ENCODE peak calls at places on chromosomes 6 and 20, in eight cellular contexts. P is HFFc6; O is Panc1; R is heart left ventricle; I is IMR-90; Z is CD8-positive, alpha-beta T cell; F is left lung; D is neural crest cell. V is an unnamed sample.

GRCh38 chr6:170186006-170186908 is 104.6 kb downstream of the DLL1 start:
- DNase-seq in P (no peak), O (no peak), R (no peak), I (no peak), Z (no peak), F (no peak), D (no peak), V (no peak)

GRCh38 chr6:46175976-46176375 is 5.2 kb upstream of the ENPP5 start:
- DNase-seq in P (no peak), O (no peak), R (no peak), I (no peak), Z (no peak), F (no peak), D (no peak), V (peak)

GRCh38 chr6:32825966-32826365 is 9.2 kb upstream of the HLA-DOB start:
- DNase-seq in P (peak), O (no peak), R (no peak), I (peak), Z (no peak), F (no peak), D (no peak), V (no peak)

GRCh38 chr6:137271245-137272183 is 52.3 kb upstream of the IFNGR1 start:
- DNase-seq in P (peak), O (peak), R (no peak), I (peak), Z (no peak), F (no peak), D (no peak), V (peak)

GRCh38 chr6:150711584-150712501 is 112.2 kb downstream of the PLEKHG1 start:
- DNase-seq in P (no peak), O (no peak), R (peak), I (no peak), Z (no peak), F (no peak), D (no peak), V (no peak)

GRCh38 chr6:14046476-14047068 is 71.0 kb upstream of the CD83 start:
- DNase-seq in P (peak), O (peak), R (no peak), I (peak), Z (peak), F (no peak), D (peak), V (peak)

GRCh38 chr6:33248643-33248931 is 23.1 kb downstream of the VPS52 start:
- DNase-seq in P (peak), O (no peak), R (no peak), I (no peak), Z (no peak), F (no peak), D (no peak), V (no peak)

GRCh38 chr20:2656471-2657117 is 4.2 kb downstream of the NOP56 start:
- DNase-seq in P (no peak), O (no peak), R (no peak), I (no peak), Z (no peak), F (no peak), D (no peak), V (no peak)

GRCh38 chr6:112701201-112701600 is 354.1 kb downstream of the RFPL4B start:
- DNase-seq in P (no peak), O (no peak), R (no peak), I (peak), Z (no peak), F (no peak), D (no peak), V (no peak)

GRCh38 chr6:43334466-43335095 is 26.0 kb upstream of the CRIP3 start:
- DNase-seq in P (peak), O (peak), R (no peak), I (peak), Z (no peak), F (no peak), D (no peak), V (no peak)

GRCh38 chr6:8859501-8859900 is 424.2 kb upstream of the SLC35B3 start:
- DNase-seq in P (no peak), O (no peak), R (no peak), I (no peak), Z (no peak), F (no peak), D (no peak), V (no peak)

GRCh38 chr6:167953551-167953950 is 43.9 kb upstream of the KIF25 start:
- DNase-seq in P (no peak), O (no peak), R (no peak), I (no peak), Z (no peak), F (no peak), D (no peak), V (no peak)

GRCh38 chr6:134816780-134817179 is 133.1 kb downstream of the ALDH8A1 start:
- DNase-seq in P (peak), O (no peak), R (no peak), I (peak), Z (no peak), F (no peak), D (no peak), V (no peak)

GRCh38 chr6:91304506-91304905 is 717.6 kb upstream of the MAP3K7 start:
- DNase-seq in P (no peak), O (no peak), R (no peak), I (no peak), Z (no peak), F (no peak), D (no peak), V (no peak)

GRCh38 chr6:40563111-40563510 is 24.1 kb downstream of the LRFN2 start:
- DNase-seq in P (no peak), O (no peak), R (no peak), I (no peak), Z (no peak), F (no peak), D (no peak), V (no peak)

GRCh38 chr6:159608961-159609673 is 83.9 kb downstream of the SOD2 start:
- DNase-seq in P (peak), O (peak), R (no peak), I (peak), Z (no peak), F (no peak), D (no peak), V (peak)

GRCh38 chr6:35052694-35053565 is 88.2 kb downstream of the TCP11 start:
- DNase-seq in P (no peak), O (no peak), R (no peak), I (peak), Z (no peak), F (peak), D (no peak), V (no peak)

GRCh38 chr6:142008776-142009175 is 123.9 kb upstream of the GJE1 start:
- DNase-seq in P (no peak), O (no peak), R (no peak), I (no peak), Z (no peak), F (no peak), D (no peak), V (no peak)

GRCh38 chr20:53412600-53413187 is 180.9 kb downstream of the ZNF217 start:
- DNase-seq in P (no peak), O (no peak), R (no peak), I (no peak), Z (no peak), F (no peak), D (no peak), V (no peak)

GRCh38 chr6:43455034-43455747 is at the start of gene DLK2:
- DNase-seq in P (no peak), O (no peak), R (no peak), I (no peak), Z (peak), F (no peak), D (no peak), V (peak)

GRCh38 chr20:47464380-47465101 is 37.1 kb upstream of the NCOA3 start:
- DNase-seq in P (peak), O (peak), R (peak), I (peak), Z (no peak), F (peak), D (no peak), V (no peak)

GRCh38 chr6:151381722-151382121 is 9.6 kb downstream of the ZBTB2 start:
- DNase-seq in P (no peak), O (no peak), R (no peak), I (no peak), Z (no peak), F (no peak), D (no peak), V (no peak)

GRCh38 chr6:17167327-17167979 is 65.6 kb downstream of the STMND1 start:
- DNase-seq in P (peak), O (no peak), R (no peak), I (peak), Z (no peak), F (no peak), D (peak), V (no peak)

GRCh38 chr6:134424131-134424794 is 106.4 kb upstream of the SGK1 start:
- DNase-seq in P (no peak), O (no peak), R (no peak), I (no peak), Z (no peak), F (no peak), D (no peak), V (no peak)

GRCh38 chr6:34145161-34146020 is 496 bp downstream of the GRM4 start:
- DNase-seq in P (no peak), O (no peak), R (peak), I (peak), Z (peak), F (no peak), D (peak), V (peak)

GRCh38 chr6:90997076-90997475 is 410.2 kb upstream of the MAP3K7 start:
- DNase-seq in P (no peak), O (no peak), R (no peak), I (no peak), Z (no peak), F (no peak), D (no peak), V (no peak)

GRCh38 chr20:31833130-31833930 is 12.1 kb downstream of the FOXS1 start:
- DNase-seq in P (no peak), O (no peak), R (peak), I (peak), Z (peak), F (no peak), D (peak), V (peak)

GRCh38 chr6:166760288-166760687 is 133.2 kb upstream of the RPS6KA2 start:
- DNase-seq in P (no peak), O (no peak), R (no peak), I (no peak), Z (peak), F (no peak), D (no peak), V (no peak)

GRCh38 chr6:14848019-14848418 is 397.9 kb upstream of the JARID2 start:
- DNase-seq in P (no peak), O (no peak), R (no peak), I (peak), Z (no peak), F (no peak), D (no peak), V (no peak)

GRCh38 chr6:17962436-17963031 is 24.9 kb downstream of the KIF13A start:
- DNase-seq in P (peak), O (no peak), R (peak), I (peak), Z (no peak), F (peak), D (no peak), V (no peak)

GRCh38 chr20:51803157-51803854 is 985 bp upstream of the SALL4 start:
- DNase-seq in P (peak), O (no peak), R (no peak), I (peak), Z (no peak), F (no peak), D (no peak), V (no peak)

GRCh38 chr6:3330199-3330598 is 71.5 kb downstream of the PSMG4 start:
- DNase-seq in P (no peak), O (no peak), R (no peak), I (no peak), Z (no peak), F (no peak), D (no peak), V (no peak)

GRCh38 chr6:57265755-57266221 is 43.7 kb upstream of the RAB23 start:
- DNase-seq in P (peak), O (no peak), R (no peak), I (peak), Z (no peak), F (no peak), D (no peak), V (no peak)

DNA sequence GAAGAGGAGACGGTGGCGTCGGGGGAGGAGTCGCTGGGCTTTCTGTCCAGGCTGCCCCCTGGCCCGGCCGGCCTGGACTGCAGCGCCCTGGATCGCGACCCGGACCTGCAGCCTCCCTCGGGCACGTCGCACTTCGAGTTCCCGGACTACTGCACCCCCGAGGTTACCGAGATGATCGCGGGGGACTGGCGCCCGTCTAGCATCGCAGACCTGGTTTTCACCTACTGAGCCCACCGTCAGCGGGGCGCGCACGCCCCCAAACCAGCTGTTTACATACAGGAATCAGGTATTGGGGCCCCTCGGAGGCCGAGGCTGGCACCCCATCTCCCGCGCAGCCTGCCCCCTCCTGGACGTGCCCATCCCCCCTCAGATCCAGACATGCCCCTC is 1.3 kb downstream of the SOX12 start:
- DNase-seq in P (no peak), O (no peak), R (peak), I (no peak), Z (no peak), F (peak), D (peak), V (no peak)
- TF ChIP-seq CTCF in P (peak), O (no peak), R (no peak), I (no peak), Z (no peak), F (no peak), D (no peak), V (no peak)

DNA sequence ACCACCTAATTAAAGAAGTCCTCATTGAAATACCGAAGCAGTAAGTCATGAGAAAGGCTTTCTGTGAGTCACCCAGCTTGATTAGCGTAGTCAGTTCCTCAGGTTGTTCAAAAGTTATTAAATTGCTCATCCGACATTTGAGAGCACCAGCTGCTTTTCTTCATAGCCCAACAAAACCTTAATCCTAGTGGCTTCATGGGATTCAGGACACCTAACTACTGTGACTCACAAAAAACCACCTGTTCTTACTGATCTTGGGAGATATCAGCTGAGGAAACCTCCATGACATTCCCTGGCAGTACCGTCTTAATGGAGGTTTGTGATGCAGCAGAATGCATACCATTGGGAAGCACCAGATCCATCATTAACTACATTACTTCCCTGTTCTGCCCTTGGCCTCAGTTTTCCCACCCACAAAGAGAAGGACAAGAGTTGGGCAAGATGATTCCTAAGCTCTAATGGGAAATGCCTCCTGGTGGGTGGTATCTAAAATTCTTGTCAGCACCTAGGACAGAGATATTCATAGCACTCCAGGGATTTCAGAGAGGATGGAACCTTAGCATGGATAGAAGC is 103.8 kb downstream of the KHDC1L start:
- DNase-seq in P (peak), O (no peak), R (no peak), I (peak), Z (no peak), F (no peak), D (no peak), V (no peak)
- TF ChIP-seq CTCF in P (peak), O (no peak), R (no peak), I (peak), Z (no peak), F (no peak), D (no peak), V (no peak)

DNA sequence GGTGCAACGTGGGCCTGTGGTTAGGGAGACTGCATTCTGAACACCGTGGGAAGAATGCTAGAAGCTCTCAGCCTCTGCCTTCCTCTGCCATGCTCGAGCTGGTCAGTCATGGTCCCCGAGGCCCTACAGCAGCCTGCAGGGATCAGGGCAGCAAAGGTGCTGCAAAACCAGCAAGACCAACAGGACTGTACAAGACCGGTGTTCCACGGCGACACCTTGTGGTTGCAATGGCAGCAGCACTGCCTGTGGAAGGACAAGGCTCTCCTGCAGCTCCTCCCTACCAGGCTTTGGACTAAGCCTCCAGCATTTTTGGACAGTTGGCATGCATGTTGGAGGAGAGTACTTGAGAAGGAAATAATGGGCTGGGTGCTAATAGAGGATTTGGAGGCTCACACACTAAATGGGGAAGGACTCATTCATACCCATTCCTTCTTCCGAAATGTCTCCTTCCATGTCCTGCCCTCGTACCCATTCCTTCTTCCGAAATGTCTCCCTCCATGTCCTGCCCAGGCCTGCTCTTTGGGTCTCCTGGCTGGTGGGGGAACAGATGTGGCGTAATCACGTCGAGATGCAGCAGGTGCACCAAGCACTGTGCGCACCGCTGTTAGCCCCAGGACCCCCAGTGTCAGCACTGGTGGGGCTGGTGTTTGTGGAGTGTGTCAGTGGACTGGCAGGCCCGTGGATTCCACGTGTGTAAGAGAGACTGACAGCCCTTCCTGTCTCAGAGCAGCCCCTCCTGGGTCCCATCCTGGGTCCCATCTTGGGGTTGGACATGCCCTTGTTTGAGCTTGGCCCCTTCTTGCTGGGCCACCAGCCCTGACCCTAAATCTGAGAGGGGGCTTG is 18.6 kb upstream of the MYT1 start:
- DNase-seq in P (no peak), O (no peak), R (peak), I (no peak), Z (no peak), F (no peak), D (no peak), V (no peak)
- TF ChIP-seq CTCF in P (peak), O (no peak), R (no peak), I (peak), Z (no peak), F (no peak), D (peak), V (no peak)

GRCh38 chr20:24470782-24471582 is 1.6 kb downstream of the SYNDIG1 start:
- DNase-seq in P (no peak), O (no peak), R (no peak), I (no peak), Z (no peak), F (no peak), D (no peak), V (no peak)
- TF ChIP-seq CTCF in P (no peak), O (no peak), R (no peak), I (no peak), Z (no peak), F (no peak), D (no peak), V (no peak)

DNA sequence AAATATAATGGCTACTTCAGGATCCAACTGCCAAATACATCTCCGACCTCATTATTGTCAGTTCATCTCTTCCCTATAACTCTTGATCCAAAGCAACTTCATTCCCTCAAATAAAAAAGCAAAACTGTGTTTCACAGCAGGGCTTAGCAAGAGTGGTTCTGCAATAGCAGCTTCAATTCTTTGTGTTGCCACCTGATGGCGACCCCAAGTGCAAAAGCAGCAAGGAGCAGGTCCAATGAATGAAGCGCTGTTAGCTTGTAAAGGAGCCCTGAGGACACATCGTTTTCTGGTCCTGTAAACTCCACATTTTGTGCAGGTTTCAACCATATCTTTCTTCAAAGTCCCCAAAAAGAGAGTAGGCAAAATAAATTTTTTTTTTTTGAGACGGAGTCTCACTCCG is 19.6 kb downstream of the RTN4IP1 start:
- DNase-seq in P (no peak), O (no peak), R (no peak), I (no peak), Z (peak), F (no peak), D (no peak), V (no peak)
- TF ChIP-seq CTCF in P (peak), O (peak), R (peak), I (peak), Z (no peak), F (no peak), D (peak), V (peak)

DNA sequence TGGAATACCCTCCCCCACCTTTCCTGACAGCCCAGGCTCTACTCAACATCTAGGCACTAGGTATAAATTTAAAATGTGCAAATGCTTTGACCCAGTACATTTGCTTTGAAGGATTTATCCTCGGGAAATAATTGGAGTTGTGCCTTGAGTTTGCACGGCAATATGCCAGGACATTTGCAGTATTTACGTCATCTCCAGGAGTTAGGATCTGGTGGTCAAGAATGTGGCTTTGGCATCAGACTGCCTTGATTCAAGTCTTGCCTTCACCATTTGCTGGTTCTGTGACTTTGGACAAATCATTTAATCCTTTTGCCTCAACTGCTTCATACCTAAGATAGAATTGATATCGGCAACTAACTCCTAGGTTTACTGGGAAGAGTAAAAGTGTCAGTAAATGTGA is 169.6 kb downstream of the PLCB1 start:
- DNase-seq in P (no peak), O (no peak), R (no peak), I (no peak), Z (no peak), F (no peak), D (no peak), V (no peak)
- TF ChIP-seq CTCF in P (no peak), O (no peak), R (no peak), I (no peak), Z (no peak), F (no peak), D (no peak), V (no peak)

GRCh38 chr6:119627908-119628669 is 278.5 kb upstream of the MAN1A1 start:
- DNase-seq in P (no peak), O (no peak), R (no peak), I (peak), Z (no peak), F (no peak), D (no peak), V (no peak)
- TF ChIP-seq CTCF in P (no peak), O (no peak), R (no peak), I (no peak), Z (no peak), F (no peak), D (no peak), V (no peak)

DNA sequence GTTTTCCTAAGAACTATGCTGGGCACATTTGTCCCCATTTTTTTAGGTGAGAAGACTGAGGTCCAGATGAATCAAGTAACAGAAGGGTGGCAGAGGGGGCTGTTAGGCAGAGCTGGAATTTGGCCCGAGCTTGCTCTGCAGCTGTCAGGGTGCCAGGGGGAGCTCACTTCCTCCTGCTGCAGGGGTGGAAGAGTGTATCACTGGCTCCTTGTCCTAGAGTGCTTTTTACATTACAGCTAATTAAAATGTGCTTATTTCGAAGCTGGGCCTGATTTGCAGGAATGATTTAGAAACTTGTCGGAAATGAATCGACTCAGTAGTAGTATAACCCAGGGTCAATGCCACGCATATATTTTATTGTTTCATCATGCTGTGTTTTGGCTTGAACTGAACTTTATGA is 11.1 kb downstream of the TOX2 start:
- DNase-seq in P (peak), O (no peak), R (no peak), I (peak), Z (peak), F (no peak), D (no peak), V (no peak)
- TF ChIP-seq CTCF in P (peak), O (no peak), R (no peak), I (peak), Z (no peak), F (no peak), D (no peak), V (no peak)